ENCODE peak calls at places on chromosomes 11 and 22, in four cellular contexts. One of them, this sample, is unnamed.

GRCh38 chr11:2779499-2779980 is 79.7 kb upstream of the KCNQ1OT1 start:
- DNase-seq in K562: peak
- DNase-seq in CD4-positive, CD25-positive, alpha-beta regulatory T cell: no peak
- DNase-seq in thoracic aorta: no peak
- DNase-seq in this sample: no peak

GRCh38 chr11:121553806-121554205 is 101.0 kb upstream of the SORL1-AS1 start:
- DNase-seq in K562: no peak
- DNase-seq in CD4-positive, CD25-positive, alpha-beta regulatory T cell: no peak
- DNase-seq in thoracic aorta: no peak
- DNase-seq in this sample: no peak

GRCh38 chr11:9210224-9210921 is 54.8 kb downstream of the DENND5A start:
- DNase-seq in K562: no peak
- DNase-seq in CD4-positive, CD25-positive, alpha-beta regulatory T cell: no peak
- DNase-seq in thoracic aorta: no peak
- DNase-seq in this sample: no peak

GRCh38 chr22:44406581-44407403 is 91.2 kb downstream of the RTL6 start:
- DNase-seq in K562: no peak
- DNase-seq in CD4-positive, CD25-positive, alpha-beta regulatory T cell: no peak
- DNase-seq in thoracic aorta: no peak
- DNase-seq in this sample: no peak

GRCh38 chr11:134633276-134633675 is 221.2 kb upstream of the B3GAT1 start:
- DNase-seq in K562: no peak
- DNase-seq in CD4-positive, CD25-positive, alpha-beta regulatory T cell: no peak
- DNase-seq in thoracic aorta: no peak
- DNase-seq in this sample: no peak

GRCh38 chr11:121152764-121153163 is 51.7 kb downstream of the TECTA start:
- DNase-seq in K562: no peak
- DNase-seq in CD4-positive, CD25-positive, alpha-beta regulatory T cell: no peak
- DNase-seq in thoracic aorta: no peak
- DNase-seq in this sample: no peak

GRCh38 chr11:111846063-111846462 is 25.3 kb downstream of the ALG9 start:
- DNase-seq in K562: no peak
- DNase-seq in CD4-positive, CD25-positive, alpha-beta regulatory T cell: no peak
- DNase-seq in thoracic aorta: no peak
- DNase-seq in this sample: no peak

GRCh38 chr11:84965484-84965883 is 661.7 kb downstream of the DLG2 start:
- DNase-seq in K562: no peak
- DNase-seq in CD4-positive, CD25-positive, alpha-beta regulatory T cell: no peak
- DNase-seq in thoracic aorta: no peak
- DNase-seq in this sample: no peak

GRCh38 chr22:42388130-42388797 is 43.9 kb downstream of the NFAM1 start:
- DNase-seq in K562: peak
- DNase-seq in CD4-positive, CD25-positive, alpha-beta regulatory T cell: no peak
- DNase-seq in thoracic aorta: no peak
- DNase-seq in this sample: no peak

GRCh38 chr11:438101-438844 is 3.5 kb downstream of the ANO9 start:
- DNase-seq in K562: peak
- DNase-seq in CD4-positive, CD25-positive, alpha-beta regulatory T cell: no peak
- DNase-seq in thoracic aorta: no peak
- DNase-seq in this sample: no peak

GRCh38 chr11:69280451-69280850 is 13.5 kb upstream of the MYEOV start:
- DNase-seq in K562: no peak
- DNase-seq in CD4-positive, CD25-positive, alpha-beta regulatory T cell: no peak
- DNase-seq in thoracic aorta: no peak
- DNase-seq in this sample: no peak

GRCh38 chr11:33262016-33262638 is 4.9 kb downstream of the HIPK3 start:
- DNase-seq in K562: no peak
- DNase-seq in CD4-positive, CD25-positive, alpha-beta regulatory T cell: no peak
- DNase-seq in thoracic aorta: no peak
- DNase-seq in this sample: no peak

GRCh38 chr22:19166421-19166820 is 12.1 kb downstream of the SLC25A1 start:
- DNase-seq in K562: no peak
- DNase-seq in CD4-positive, CD25-positive, alpha-beta regulatory T cell: no peak
- DNase-seq in thoracic aorta: no peak
- DNase-seq in this sample: no peak

GRCh38 chr11:93524173-93524536 is 19.0 kb downstream of the SMCO4 start:
- DNase-seq in K562: no peak
- DNase-seq in CD4-positive, CD25-positive, alpha-beta regulatory T cell: no peak
- DNase-seq in thoracic aorta: no peak
- DNase-seq in this sample: no peak

GRCh38 chr11:62497132-62497915 is 49.3 kb downstream of the AHNAK start:
- DNase-seq in K562: peak
- DNase-seq in CD4-positive, CD25-positive, alpha-beta regulatory T cell: no peak
- DNase-seq in thoracic aorta: no peak
- DNase-seq in this sample: no peak

GRCh38 chr11:110979696-110980095 is 265.8 kb upstream of the POU2AF2 start:
- DNase-seq in K562: no peak
- DNase-seq in CD4-positive, CD25-positive, alpha-beta regulatory T cell: no peak
- DNase-seq in thoracic aorta: no peak
- DNase-seq in this sample: no peak

GRCh38 chr11:102305352-102306047 is 11.8 kb upstream of the BIRC3 start:
- DNase-seq in K562: no peak
- DNase-seq in CD4-positive, CD25-positive, alpha-beta regulatory T cell: no peak
- DNase-seq in thoracic aorta: no peak
- DNase-seq in this sample: no peak

GRCh38 chr11:128201006-128201405 is 386.4 kb downstream of the ETS1 start:
- DNase-seq in K562: no peak
- DNase-seq in CD4-positive, CD25-positive, alpha-beta regulatory T cell: no peak
- DNase-seq in thoracic aorta: no peak
- DNase-seq in this sample: no peak

GRCh38 chr11:93370260-93370659 is 39.7 kb downstream of the DEUP1 start:
- DNase-seq in K562: no peak
- DNase-seq in CD4-positive, CD25-positive, alpha-beta regulatory T cell: no peak
- DNase-seq in thoracic aorta: no peak
- DNase-seq in this sample: no peak

GRCh38 chr11:76161261-76161961 is 44.9 kb downstream of the WNT11 start:
- DNase-seq in K562: peak
- DNase-seq in CD4-positive, CD25-positive, alpha-beta regulatory T cell: no peak
- DNase-seq in thoracic aorta: no peak
- DNase-seq in this sample: no peak

GRCh38 chr11:46063138-46063537 is 58.1 kb downstream of the PHF21A start:
- DNase-seq in K562: no peak
- DNase-seq in CD4-positive, CD25-positive, alpha-beta regulatory T cell: no peak
- DNase-seq in thoracic aorta: no peak
- DNase-seq in this sample: no peak

GRCh38 chr11:102807921-102808320 is 10.0 kb upstream of the MMP1 start:
- DNase-seq in K562: peak
- DNase-seq in CD4-positive, CD25-positive, alpha-beta regulatory T cell: no peak
- DNase-seq in thoracic aorta: no peak
- DNase-seq in this sample: no peak

GRCh38 chr11:84425704-84426103 is 1139.5 kb upstream of the CCDC90B start:
- DNase-seq in K562: no peak
- DNase-seq in CD4-positive, CD25-positive, alpha-beta regulatory T cell: no peak
- DNase-seq in thoracic aorta: no peak
- DNase-seq in this sample: no peak

GRCh38 chr22:46043816-46044717 is 67.1 kb upstream of the WNT7B start:
- DNase-seq in K562: no peak
- DNase-seq in CD4-positive, CD25-positive, alpha-beta regulatory T cell: no peak
- DNase-seq in thoracic aorta: no peak
- DNase-seq in this sample: peak

GRCh38 chr11:21704539-21704938 is 488.3 kb upstream of the ANO5 start:
- DNase-seq in K562: no peak
- DNase-seq in CD4-positive, CD25-positive, alpha-beta regulatory T cell: no peak
- DNase-seq in thoracic aorta: no peak
- DNase-seq in this sample: no peak

GRCh38 chr11:34773826-34774225 is 142.4 kb downstream of the APIP start:
- DNase-seq in K562: no peak
- DNase-seq in CD4-positive, CD25-positive, alpha-beta regulatory T cell: no peak
- DNase-seq in thoracic aorta: no peak
- DNase-seq in this sample: no peak

GRCh38 chr11:367956-368413 is 1.3 kb upstream of the B4GALNT4 start:
- DNase-seq in K562: no peak
- DNase-seq in CD4-positive, CD25-positive, alpha-beta regulatory T cell: no peak
- DNase-seq in thoracic aorta: no peak
- DNase-seq in this sample: no peak

GRCh38 chr22:25928038-25928437 is 186.1 kb downstream of the MYO18B start:
- DNase-seq in K562: no peak
- DNase-seq in CD4-positive, CD25-positive, alpha-beta regulatory T cell: no peak
- DNase-seq in thoracic aorta: no peak
- DNase-seq in this sample: no peak

GRCh38 chr11:71440021-71440755 is 8.0 kb downstream of the DHCR7 start:
- DNase-seq in K562: no peak
- DNase-seq in CD4-positive, CD25-positive, alpha-beta regulatory T cell: no peak
- DNase-seq in thoracic aorta: no peak
- DNase-seq in this sample: no peak

GRCh38 chr11:56817661-56818060 is 69.2 kb upstream of the OR9G4 start:
- DNase-seq in K562: no peak
- DNase-seq in CD4-positive, CD25-positive, alpha-beta regulatory T cell: no peak
- DNase-seq in thoracic aorta: no peak
- DNase-seq in this sample: no peak

GRCh38 chr11:29310016-29310415 is 706.8 kb downstream of the KCNA4 start:
- DNase-seq in K562: no peak
- DNase-seq in CD4-positive, CD25-positive, alpha-beta regulatory T cell: no peak
- DNase-seq in thoracic aorta: no peak
- DNase-seq in this sample: no peak

GRCh38 chr22:19523240-19524169 is 705 bp downstream of the CLDN5 start:
- DNase-seq in K562: no peak
- DNase-seq in CD4-positive, CD25-positive, alpha-beta regulatory T cell: no peak
- DNase-seq in thoracic aorta: no peak
- DNase-seq in this sample: peak

GRCh38 chr11:106231591-106231990 is 154.1 kb downstream of the AASDHPPT start:
- DNase-seq in K562: no peak
- DNase-seq in CD4-positive, CD25-positive, alpha-beta regulatory T cell: no peak
- DNase-seq in thoracic aorta: no peak
- DNase-seq in this sample: no peak

GRCh38 chr11:35714882-35715612 is 52.5 kb downstream of the TRIM44 start:
- DNase-seq in K562: no peak
- DNase-seq in CD4-positive, CD25-positive, alpha-beta regulatory T cell: no peak
- DNase-seq in thoracic aorta: no peak
- DNase-seq in this sample: no peak

DNA sequence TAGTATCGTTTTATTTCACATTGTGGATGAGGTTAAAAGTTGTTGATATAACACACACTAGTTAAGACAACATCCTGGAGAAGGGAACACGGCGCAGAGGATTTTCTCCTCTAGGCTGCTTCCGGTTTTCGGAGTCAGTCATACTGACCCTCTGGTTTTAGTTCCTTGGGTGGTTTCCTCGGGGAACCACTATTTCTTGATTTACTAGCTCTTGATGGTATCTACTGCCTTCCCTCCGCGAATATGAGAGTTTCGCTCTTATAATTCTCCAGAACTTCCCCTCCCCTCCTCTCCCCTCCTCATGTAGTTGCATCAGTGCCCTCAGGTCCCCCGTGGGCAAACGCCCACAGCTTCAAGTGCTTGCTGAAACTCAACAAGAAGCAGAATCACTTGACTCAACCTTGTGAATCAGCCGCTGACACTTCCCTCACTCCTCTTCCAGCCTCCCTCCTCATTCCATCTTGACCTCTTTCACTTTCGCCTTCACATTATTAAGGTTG is 15.9 kb upstream of the APOBEC3A start:
- DNase-seq in K562: no peak
- DNase-seq in CD4-positive, CD25-positive, alpha-beta regulatory T cell: no peak
- DNase-seq in thoracic aorta: no peak
- DNase-seq in this sample: no peak
- H3K27ac ChIP-seq in K562: no peak
- H3K27ac ChIP-seq in CD4-positive, CD25-positive, alpha-beta regulatory T cell: no peak
- H3K27ac ChIP-seq in thoracic aorta: no peak
- H3K27ac ChIP-seq in this sample: no peak

GRCh38 chr11:118448294-118448693 is 12.0 kb downstream of the KMT2A start:
- DNase-seq in K562: no peak
- DNase-seq in CD4-positive, CD25-positive, alpha-beta regulatory T cell: no peak
- DNase-seq in thoracic aorta: no peak
- DNase-seq in this sample: no peak
- H3K27ac ChIP-seq in K562: peak
- H3K27ac ChIP-seq in CD4-positive, CD25-positive, alpha-beta regulatory T cell: peak
- H3K27ac ChIP-seq in thoracic aorta: no peak
- H3K27ac ChIP-seq in this sample: no peak

GRCh38 chr11:11167806-11168205 is 185.2 kb downstream of the CSNK2A3 start:
- DNase-seq in K562: no peak
- DNase-seq in CD4-positive, CD25-positive, alpha-beta regulatory T cell: no peak
- DNase-seq in thoracic aorta: no peak
- DNase-seq in this sample: no peak
- H3K27ac ChIP-seq in K562: no peak
- H3K27ac ChIP-seq in CD4-positive, CD25-positive, alpha-beta regulatory T cell: no peak
- H3K27ac ChIP-seq in thoracic aorta: no peak
- H3K27ac ChIP-seq in this sample: no peak

DNA sequence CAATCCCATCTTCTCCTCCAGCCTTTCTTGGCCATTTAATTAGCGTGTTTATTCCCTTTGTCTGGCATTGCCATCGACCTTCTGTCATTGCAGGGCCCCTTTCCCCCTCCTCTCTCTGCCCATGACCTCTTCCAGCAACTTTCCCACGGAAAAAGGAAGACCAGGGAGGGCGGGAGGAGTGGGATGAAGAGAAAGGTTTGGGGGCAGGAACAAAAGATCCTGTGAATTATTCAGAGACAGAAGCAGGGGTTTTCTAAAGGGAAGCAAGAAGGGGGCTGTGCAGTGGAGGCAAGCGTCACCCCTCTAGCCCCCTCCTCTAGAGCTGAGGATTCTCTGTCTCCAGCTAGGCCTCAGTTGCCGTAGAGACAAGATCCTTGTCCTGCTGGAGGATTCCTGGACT is 12.9 kb downstream of the DTX4 start:
- DNase-seq in K562: no peak
- DNase-seq in CD4-positive, CD25-positive, alpha-beta regulatory T cell: no peak
- DNase-seq in thoracic aorta: no peak
- DNase-seq in this sample: no peak
- H3K27ac ChIP-seq in K562: no peak
- H3K27ac ChIP-seq in CD4-positive, CD25-positive, alpha-beta regulatory T cell: no peak
- H3K27ac ChIP-seq in thoracic aorta: no peak
- H3K27ac ChIP-seq in this sample: no peak

This sample was measured in ascending aorta.